ENCODE peak calls at places on chromosomes 2 and 18, in five cellular contexts. One of them, this sample, is unnamed.
A peak's percentile ranks its signal among the peaks of the same experiment; 100 is the strongest.

GRCh38 chr18:63409301-63409700 is 13.0 kb downstream of the VPS4B start:
- DNase-seq in Ammon's horn: no peak
- DNase-seq in HCEC 1CT: peak; percentile 71
- DNase-seq in MCF 10A: peak; percentile 71
- DNase-seq in heart right ventricle: no peak
- DNase-seq in this sample: no peak

GRCh38 chr18:8948471-8949149 is 153.9 kb upstream of the NDUFV2 start:
- DNase-seq in Ammon's horn: no peak
- DNase-seq in HCEC 1CT: peak; percentile 91
- DNase-seq in MCF 10A: peak; percentile 76
- DNase-seq in heart right ventricle: no peak
- DNase-seq in this sample: no peak

GRCh38 chr18:55136864-55137263 is 177.6 kb upstream of the CCDC68 start:
- DNase-seq in Ammon's horn: no peak
- DNase-seq in HCEC 1CT: no peak
- DNase-seq in MCF 10A: no peak
- DNase-seq in heart right ventricle: no peak
- DNase-seq in this sample: no peak

GRCh38 chr2:203551653-203552250 is 16.7 kb upstream of the RAPH1 start:
- DNase-seq in Ammon's horn: no peak
- DNase-seq in HCEC 1CT: peak; percentile 27
- DNase-seq in MCF 10A: peak; percentile 71
- DNase-seq in heart right ventricle: no peak
- DNase-seq in this sample: no peak

GRCh38 chr2:8307779-8308178 is 374.1 kb upstream of the ID2 start:
- DNase-seq in Ammon's horn: no peak
- DNase-seq in HCEC 1CT: no peak
- DNase-seq in MCF 10A: peak; percentile 91
- DNase-seq in heart right ventricle: no peak
- DNase-seq in this sample: no peak

GRCh38 chr2:236348976-236349375 is 84.8 kb upstream of the ASB18 start:
- DNase-seq in Ammon's horn: no peak
- DNase-seq in HCEC 1CT: no peak
- DNase-seq in MCF 10A: no peak
- DNase-seq in heart right ventricle: no peak
- DNase-seq in this sample: no peak

GRCh38 chr2:28626891-28627421 is 124.7 kb upstream of the PPP1CB start:
- DNase-seq in Ammon's horn: no peak
- DNase-seq in HCEC 1CT: peak; percentile 51
- DNase-seq in MCF 10A: no peak
- DNase-seq in heart right ventricle: no peak
- DNase-seq in this sample: no peak

GRCh38 chr2:106956879-106957278 is 70.9 kb upstream of the ST6GAL2 start:
- DNase-seq in Ammon's horn: no peak
- DNase-seq in HCEC 1CT: no peak
- DNase-seq in MCF 10A: no peak
- DNase-seq in heart right ventricle: no peak
- DNase-seq in this sample: no peak

GRCh38 chr2:96757477-96757860 is 3.2 kb upstream of the CNNM4 start:
- DNase-seq in Ammon's horn: no peak
- DNase-seq in HCEC 1CT: no peak
- DNase-seq in MCF 10A: no peak
- DNase-seq in heart right ventricle: no peak
- DNase-seq in this sample: no peak

GRCh38 chr2:239369631-239370161 is 31.1 kb downstream of the HDAC4 start:
- DNase-seq in Ammon's horn: peak; percentile 69
- DNase-seq in HCEC 1CT: no peak
- DNase-seq in MCF 10A: no peak
- DNase-seq in heart right ventricle: no peak
- DNase-seq in this sample: no peak

GRCh38 chr2:20080839-20081348 is 29.5 kb upstream of the LAPTM4A start:
- DNase-seq in Ammon's horn: no peak
- DNase-seq in HCEC 1CT: no peak
- DNase-seq in MCF 10A: no peak
- DNase-seq in heart right ventricle: no peak
- DNase-seq in this sample: no peak

GRCh38 chr2:165892541-165892940 is 61.0 kb downstream of the TTC21B start:
- DNase-seq in Ammon's horn: no peak
- DNase-seq in HCEC 1CT: no peak
- DNase-seq in MCF 10A: no peak
- DNase-seq in heart right ventricle: no peak
- DNase-seq in this sample: no peak

GRCh38 chr2:43986600-43986999 is 9.2 kb downstream of the LRPPRC start:
- DNase-seq in Ammon's horn: no peak
- DNase-seq in HCEC 1CT: no peak
- DNase-seq in MCF 10A: no peak
- DNase-seq in heart right ventricle: no peak
- DNase-seq in this sample: no peak

GRCh38 chr2:53610260-53610659 is 157.3 kb upstream of the CHAC2 start:
- DNase-seq in Ammon's horn: no peak
- DNase-seq in HCEC 1CT: no peak
- DNase-seq in MCF 10A: no peak
- DNase-seq in heart right ventricle: no peak
- DNase-seq in this sample: peak; percentile 76

GRCh38 chr2:162126145-162126926 is 25.7 kb downstream of the GCG start:
- DNase-seq in Ammon's horn: peak; percentile 52
- DNase-seq in HCEC 1CT: peak; percentile 58
- DNase-seq in MCF 10A: no peak
- DNase-seq in heart right ventricle: no peak
- DNase-seq in this sample: no peak

GRCh38 chr2:2000018-2000733 is 255.9 kb upstream of the PXDN start:
- DNase-seq in Ammon's horn: no peak
- DNase-seq in HCEC 1CT: no peak
- DNase-seq in MCF 10A: no peak
- DNase-seq in heart right ventricle: no peak
- DNase-seq in this sample: no peak

GRCh38 chr2:118808429-118808809 is 39.0 kb downstream of the EN1 start:
- DNase-seq in Ammon's horn: no peak
- DNase-seq in HCEC 1CT: no peak
- DNase-seq in MCF 10A: no peak
- DNase-seq in heart right ventricle: no peak
- DNase-seq in this sample: no peak

GRCh38 chr2:162768646-162769045 is 69.9 kb downstream of the KCNH7 start:
- DNase-seq in Ammon's horn: peak; percentile 40
- DNase-seq in HCEC 1CT: no peak
- DNase-seq in MCF 10A: no peak
- DNase-seq in heart right ventricle: no peak
- DNase-seq in this sample: no peak

GRCh38 chr2:230179907-230180306 is 39.9 kb downstream of the SP110 start:
- DNase-seq in Ammon's horn: no peak
- DNase-seq in HCEC 1CT: no peak
- DNase-seq in MCF 10A: no peak
- DNase-seq in heart right ventricle: no peak
- DNase-seq in this sample: no peak

GRCh38 chr2:233824373-233824772 is 30.0 kb downstream of the HJURP start:
- DNase-seq in Ammon's horn: no peak
- DNase-seq in HCEC 1CT: no peak
- DNase-seq in MCF 10A: no peak
- DNase-seq in heart right ventricle: no peak
- DNase-seq in this sample: no peak

GRCh38 chr2:44100351-44100750 is 68.3 kb upstream of the PPM1B start:
- DNase-seq in Ammon's horn: no peak
- DNase-seq in HCEC 1CT: peak; percentile 99
- DNase-seq in MCF 10A: peak; percentile 89
- DNase-seq in heart right ventricle: peak; percentile 18
- DNase-seq in this sample: no peak

GRCh38 chr2:96265349-96265839 is 403 bp downstream of the TMEM127 start:
- DNase-seq in Ammon's horn: peak; percentile 50
- DNase-seq in HCEC 1CT: no peak
- DNase-seq in MCF 10A: no peak
- DNase-seq in heart right ventricle: peak; percentile 65
- DNase-seq in this sample: no peak

GRCh38 chr18:45324489-45325111 is 290.7 kb upstream of the SLC14A2 start:
- DNase-seq in Ammon's horn: no peak
- DNase-seq in HCEC 1CT: no peak
- DNase-seq in MCF 10A: peak; percentile 89
- DNase-seq in heart right ventricle: peak; percentile 48
- DNase-seq in this sample: no peak

GRCh38 chr2:140465301-140465700 is 1665.5 kb downstream of the LRP1B start:
- DNase-seq in Ammon's horn: peak; percentile 28
- DNase-seq in HCEC 1CT: no peak
- DNase-seq in MCF 10A: no peak
- DNase-seq in heart right ventricle: no peak
- DNase-seq in this sample: no peak

GRCh38 chr18:76410033-76410432 is 85.0 kb downstream of the ZNF516 start:
- DNase-seq in Ammon's horn: no peak
- DNase-seq in HCEC 1CT: no peak
- DNase-seq in MCF 10A: no peak
- DNase-seq in heart right ventricle: no peak
- DNase-seq in this sample: no peak

GRCh38 chr2:127382836-127383235 is 4.9 kb downstream of the MAP3K2 start:
- DNase-seq in Ammon's horn: no peak
- DNase-seq in HCEC 1CT: no peak
- DNase-seq in MCF 10A: no peak
- DNase-seq in heart right ventricle: no peak
- DNase-seq in this sample: no peak

GRCh38 chr2:85861180-85861579 is 27.6 kb downstream of the ST3GAL5 start:
- DNase-seq in Ammon's horn: no peak
- DNase-seq in HCEC 1CT: no peak
- DNase-seq in MCF 10A: no peak
- DNase-seq in heart right ventricle: no peak
- DNase-seq in this sample: no peak

GRCh38 chr2:191950132-191950885 is 103.4 kb upstream of the CAVIN2 start:
- DNase-seq in Ammon's horn: no peak
- DNase-seq in HCEC 1CT: peak; percentile 58
- DNase-seq in MCF 10A: peak; percentile 30
- DNase-seq in heart right ventricle: no peak
- DNase-seq in this sample: no peak

GRCh38 chr2:120935339-120936313 is 200.0 kb downstream of the GLI2 start:
- DNase-seq in Ammon's horn: no peak
- DNase-seq in HCEC 1CT: peak; percentile 52
- DNase-seq in MCF 10A: no peak
- DNase-seq in heart right ventricle: no peak
- DNase-seq in this sample: peak; percentile 66

GRCh38 chr2:36912692-36913091 is 53.6 kb downstream of the STRN start:
- DNase-seq in Ammon's horn: no peak
- DNase-seq in HCEC 1CT: peak; percentile 76
- DNase-seq in MCF 10A: no peak
- DNase-seq in heart right ventricle: no peak
- DNase-seq in this sample: no peak

GRCh38 chr2:100757621-100758394 is 62.1 kb upstream of the NPAS2 start:
- DNase-seq in Ammon's horn: no peak
- DNase-seq in HCEC 1CT: peak; percentile 93
- DNase-seq in MCF 10A: peak; percentile 94
- DNase-seq in heart right ventricle: no peak
- DNase-seq in this sample: no peak

GRCh38 chr2:144943986-144944385 is 424.1 kb upstream of the ZEB2 start:
- DNase-seq in Ammon's horn: no peak
- DNase-seq in HCEC 1CT: peak; percentile 91
- DNase-seq in MCF 10A: peak; percentile 46
- DNase-seq in heart right ventricle: no peak
- DNase-seq in this sample: no peak

GRCh38 chr2:208722737-208723136 is 316.1 kb downstream of the PTH2R start:
- DNase-seq in Ammon's horn: no peak
- DNase-seq in HCEC 1CT: no peak
- DNase-seq in MCF 10A: no peak
- DNase-seq in heart right ventricle: no peak
- DNase-seq in this sample: no peak

GRCh38 chr2:27428213-27428977 is at the start of gene NRBP1:
- DNase-seq in Ammon's horn: peak; percentile 95
- DNase-seq in HCEC 1CT: peak; percentile 87
- DNase-seq in MCF 10A: peak; percentile 87
- DNase-seq in heart right ventricle: peak; percentile 96
- DNase-seq in this sample: peak; percentile 48